ENCODE peak calls at places on chromosome 16, in five cellular contexts. S is GM12865, X is GM06990, N is neural progenitor cell, H is left ventricle myocardium inferior. T is an unnamed sample.

GRCh38 chr16:2866422-2866821 is 8.5 kb upstream of the PRSS22 start:
- DNase-seq in S (no peak), X (no peak), N (no peak), H (no peak), T (no peak)

GRCh38 chr16:31072540-31073072 is 1.4 kb downstream of the ZNF668 start:
- DNase-seq in S (peak; percentile 56), X (peak; percentile 47), N (peak; percentile 39), H (no peak), T (peak; percentile 57)

GRCh38 chr16:57042157-57043111 is 49.9 kb upstream of the CPNE2 start:
- DNase-seq in S (peak; percentile 92), X (peak; percentile 74), N (no peak), H (no peak), T (peak; percentile 92)

GRCh38 chr16:2776500-2777139 is 460 bp downstream of the ELOB start:
- DNase-seq in S (peak; percentile 46), X (peak; percentile 63), N (peak; percentile 72), H (no peak), T (no peak)

GRCh38 chr16:11180489-11180888 is 75.5 kb downstream of the SOCS1 start:
- DNase-seq in S (peak; percentile 85), X (no peak), N (no peak), H (no peak), T (peak; percentile 32)

GRCh38 chr16:57394444-57394843 is 10.1 kb upstream of the CCL17 start:
- DNase-seq in S (no peak), X (no peak), N (no peak), H (no peak), T (peak; percentile 91)

GRCh38 chr16:30335598-30336474 is 19.3 kb downstream of the CD2BP2 start:
- DNase-seq in S (peak; percentile 45), X (no peak), N (no peak), H (no peak), T (peak; percentile 22)

GRCh38 chr16:25256821-25257503 is 683 bp downstream of the ZKSCAN2 start:
- DNase-seq in S (no peak), X (no peak), N (peak; percentile 45), H (no peak), T (peak; percentile 10)

GRCh38 chr16:2511128-2511785 is 2.5 kb upstream of the ATP6V0C start:
- DNase-seq in S (no peak), X (no peak), N (peak; percentile 40), H (peak; percentile 68), T (peak; percentile 57)

GRCh38 chr16:56652600-56652999 is 914 bp downstream of the MT1B start:
- DNase-seq in S (no peak), X (no peak), N (no peak), H (no peak), T (no peak)

GRCh38 chr16:66359012-66359411 is 7.5 kb upstream of the CDH5 start:
- DNase-seq in S (no peak), X (no peak), N (no peak), H (no peak), T (peak; percentile 84)

GRCh38 chr16:75379911-75380847 is 53.1 kb downstream of the CFDP1 start:
- DNase-seq in S (peak; percentile 87), X (peak; percentile 56), N (no peak), H (no peak), T (no peak)
- H3K4me3 ChIP-seq in S (peak overlapping the region; percentile 23), X (no peak overlapping the region), N (no peak overlapping the region), H (no peak overlapping the region), T (no peak overlapping the region)

GRCh38 chr16:75305364-75306101 is 54.1 kb upstream of the BCAR1 start:
- DNase-seq in S (peak; percentile 72), X (peak; percentile 39), N (no peak), H (peak; percentile 40), T (peak; percentile 100)
- TF ChIP-seq CTCF in S (no peak), X (no peak), N (no peak), H (no peak), T (no peak)

DNA sequence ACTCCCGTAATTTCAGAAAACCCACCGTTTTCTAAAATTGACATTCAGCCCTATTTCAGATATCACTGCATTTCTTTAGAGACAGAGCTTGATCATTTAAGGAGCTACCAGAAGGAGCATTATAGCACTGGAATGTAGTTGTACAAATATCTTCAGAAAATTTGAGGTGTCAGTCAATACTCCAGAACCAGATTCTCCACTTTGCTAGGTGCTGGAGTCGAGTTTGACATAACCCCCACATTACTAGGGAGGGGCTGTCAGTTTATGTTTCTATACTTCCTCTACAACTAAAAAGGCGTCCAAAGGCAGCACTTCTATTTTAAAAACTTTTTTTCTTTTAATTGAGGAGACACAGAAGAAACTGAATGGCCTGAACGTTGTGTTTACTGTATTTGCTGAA is 899 bp upstream of the KIAA0513 start:
- DNase-seq in S (no peak), X (no peak), N (no peak), H (no peak), T (peak; percentile 31)
- H3K4me3 ChIP-seq in S (peak overlapping the region; percentile 80), X (peak overlapping the region; percentile 83), N (peak overlapping the region; percentile 80), H (peak overlapping the region; percentile 86), T (peak overlapping the region; percentile 89)

DNA sequence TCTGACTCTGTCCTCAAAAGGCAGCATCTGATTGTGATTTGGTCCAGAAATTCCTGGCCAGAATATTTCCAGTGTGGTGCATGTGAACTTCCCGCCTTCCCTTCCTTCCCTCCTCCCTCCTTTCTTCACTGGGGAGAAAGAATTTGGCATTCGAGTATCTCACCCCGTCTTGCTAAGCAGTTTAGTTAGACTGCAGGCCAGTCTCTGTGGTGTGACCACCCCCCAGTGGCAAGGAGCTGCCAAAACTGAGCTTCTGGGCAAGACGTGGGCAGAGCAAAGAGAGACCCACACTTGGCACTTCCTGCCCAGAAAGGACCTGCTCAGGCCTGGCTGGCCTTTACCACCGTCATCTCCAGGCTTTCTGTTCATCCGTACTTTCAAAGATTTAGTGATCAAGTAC is 36.4 kb downstream of the SNX20 start:
- DNase-seq in S (peak; percentile 48), X (no peak), N (peak; percentile 42), H (no peak), T (peak; percentile 50)
- TF ChIP-seq CTCF in S (peak; percentile 42), X (peak; percentile 52), N (peak; percentile 52), H (peak; percentile 57), T (peak; percentile 56)

GRCh38 chr16:69325784-69326171 is 4.6 kb downstream of the PDF start:
- DNase-seq in S (no peak), X (no peak), N (no peak), H (no peak), T (no peak)
- H3K4me3 ChIP-seq in S (no peak overlapping the region), X (no peak overlapping the region), N (no peak overlapping the region), H (no peak overlapping the region), T (no peak overlapping the region)

GRCh38 chr16:48102083-48103008 is 53.4 kb downstream of the ABCC12 start:
- DNase-seq in S (peak; percentile 29), X (no peak), N (no peak), H (no peak), T (no peak)
- TF ChIP-seq CTCF in S (no peak), X (no peak), N (no peak), H (no peak), T (no peak)